ENCODE peak calls at places on chromosomes 12 and 14, in six cellular contexts. X is amniotic stem cell; S is aorta; N is A172; I is fibroblast of pulmonary artery; K is activated CD4-positive, alpha-beta T cell treated with anti-CD3 and anti-CD28 coated beads, Interleukin-2, amount 50 U/mL, for 1 hour. Q is an unnamed sample.

GRCh38 chr12:62726471-62726980 is 208.4 kb downstream of the PPM1H start:
- DNase-seq in X (no peak), S (no peak), N (no peak), I (no peak), K (no peak), Q (no peak)

GRCh38 chr12:89040146-89040964 is 311.9 kb downstream of the DUSP6 start:
- DNase-seq in X (no peak), S (peak), N (peak), I (peak), K (peak), Q (peak)

GRCh38 chr12:1830981-1831930 is 10.9 kb downstream of the LRTM2 start:
- DNase-seq in X (peak), S (peak), N (no peak), I (peak), K (no peak), Q (no peak)

GRCh38 chr12:1828863-1829262 is 8.5 kb downstream of the LRTM2 start:
- DNase-seq in X (no peak), S (peak), N (no peak), I (no peak), K (no peak), Q (no peak)

GRCh38 chr14:44700184-44700583 is 193.1 kb upstream of the FSCB start:
- DNase-seq in X (no peak), S (no peak), N (peak), I (peak), K (no peak), Q (peak)

GRCh38 chr12:18799561-18799960 is 61.6 kb downstream of the CAPZA3 start:
- DNase-seq in X (no peak), S (no peak), N (peak), I (peak), K (no peak), Q (no peak)

GRCh38 chr12:5746496-5746895 is 198.6 kb downstream of the ANO2 start:
- DNase-seq in X (no peak), S (no peak), N (no peak), I (no peak), K (no peak), Q (no peak)

GRCh38 chr14:95236221-95236620 is 78.9 kb upstream of the DICER1 start:
- DNase-seq in X (no peak), S (no peak), N (no peak), I (no peak), K (no peak), Q (no peak)

GRCh38 chr12:7879246-7879645 is 6.5 kb upstream of the SLC2A14 start:
- DNase-seq in X (no peak), S (no peak), N (no peak), I (no peak), K (no peak), Q (no peak)

GRCh38 chr14:21264025-21264801 is 5.0 kb downstream of the HNRNPC start:
- DNase-seq in X (peak), S (no peak), N (peak), I (peak), K (no peak), Q (no peak)

GRCh38 chr12:102438047-102438822 is 42.1 kb downstream of the IGF1 start:
- DNase-seq in X (no peak), S (no peak), N (peak), I (peak), K (no peak), Q (no peak)

GRCh38 chr12:33771889-33772288 is 250.4 kb upstream of the ALG10 start:
- DNase-seq in X (no peak), S (no peak), N (no peak), I (no peak), K (no peak), Q (no peak)

GRCh38 chr14:22981090-22982012 is 1.0 kb downstream of the AJUBA start:
- DNase-seq in X (no peak), S (peak), N (no peak), I (no peak), K (no peak), Q (peak)

GRCh38 chr12:46516933-46517578 is 144.5 kb upstream of the SLC38A2 start:
- DNase-seq in X (no peak), S (peak), N (no peak), I (no peak), K (no peak), Q (no peak)

GRCh38 chr14:24806061-24806678 is 172.2 kb upstream of the GZMB start:
- DNase-seq in X (peak), S (peak), N (peak), I (peak), K (peak), Q (peak)

GRCh38 chr14:59317782-59318505 is 129.5 kb downstream of the DAAM1 start:
- DNase-seq in X (no peak), S (no peak), N (no peak), I (no peak), K (no peak), Q (no peak)

GRCh38 chr14:52131640-52132320 is 62.9 kb upstream of the NID2 start:
- DNase-seq in X (peak), S (peak), N (peak), I (peak), K (no peak), Q (peak)

GRCh38 chr12:4272014-4272975 is 1.3 kb upstream of the CCND2 start:
- DNase-seq in X (no peak), S (peak), N (no peak), I (peak), K (peak), Q (peak)

GRCh38 chr14:23186913-23187654 is 3.6 kb upstream of the SLC7A8 start:
- DNase-seq in X (peak), S (no peak), N (peak), I (peak), K (peak), Q (peak)

GRCh38 chr14:54776361-54777001 is 126.1 kb downstream of the GCH1 start:
- DNase-seq in X (peak), S (peak), N (peak), I (peak), K (peak), Q (peak)

GRCh38 chr12:107317751-107318553 is 224.6 kb upstream of the CRY1 start:
- DNase-seq in X (peak), S (peak), N (peak), I (peak), K (peak), Q (peak)

GRCh38 chr14:94880140-94880539 is 110.2 kb upstream of the GSC start:
- DNase-seq in X (no peak), S (no peak), N (no peak), I (no peak), K (no peak), Q (no peak)

GRCh38 chr14:64879635-64880381 is at the start of gene SPTB:
- DNase-seq in X (no peak), S (peak), N (no peak), I (no peak), K (peak), Q (peak)

GRCh38 chr12:120474092-120474960 is 4.8 kb upstream of the SRSF9 start:
- DNase-seq in X (peak), S (no peak), N (peak), I (peak), K (no peak), Q (peak)

GRCh38 chr14:105019861-105020814 is 745 bp downstream of the CDCA4 start:
- DNase-seq in X (no peak), S (no peak), N (no peak), I (peak), K (peak), Q (peak)

GRCh38 chr14:104337381-104337780 is 199.0 kb downstream of the KIF26A start:
- DNase-seq in X (no peak), S (no peak), N (no peak), I (no peak), K (no peak), Q (no peak)